ENCODE peak calls at places on chromosomes 2 and 18, in nine cellular contexts. One of them, this sample, is unnamed.
A peak's percentile ranks its signal among the peaks of the same experiment; 100 is the strongest.

GRCh38 chr2:56132138-56132537 is 51.7 kb upstream of the CCDC85A start:
- DNase-seq in RWPE1: peak; percentile 42
- DNase-seq in substantia nigra: no peak
- DNase-seq in dermis blood vessel endothelial cell: peak; percentile 78
- DNase-seq in T-helper 1 cell: peak; percentile 3
- DNase-seq in M059J: peak; percentile 58
- DNase-seq in NCI-H510A treated with DMSO at 0.1 percent for 48 hours: peak; percentile 39
- DNase-seq in activated naive CD4-positive, alpha-beta T cell treated with anti-CD3 and anti-CD28 coated beads, Interleukin-2, amount 10 ng/mL, durations not matched to agents 7 days and 5 days: no peak
- DNase-seq in activated CD4-positive, CD25-positive, alpha-beta regulatory T cell: no peak
- DNase-seq in this sample: peak; percentile 17

GRCh38 chr18:61896767-61897166 is 4.0 kb upstream of the RNF152 start:
- DNase-seq in RWPE1: peak; percentile 93
- DNase-seq in substantia nigra: no peak
- DNase-seq in dermis blood vessel endothelial cell: peak; percentile 81
- DNase-seq in T-helper 1 cell: no peak
- DNase-seq in M059J: peak; percentile 89
- DNase-seq in NCI-H510A treated with DMSO at 0.1 percent for 48 hours: no peak
- DNase-seq in activated naive CD4-positive, alpha-beta T cell treated with anti-CD3 and anti-CD28 coated beads, Interleukin-2, amount 10 ng/mL, durations not matched to agents 7 days and 5 days: no peak
- DNase-seq in activated CD4-positive, CD25-positive, alpha-beta regulatory T cell: no peak
- DNase-seq in this sample: peak; percentile 98

GRCh38 chr2:98909381-98910211 is 26.4 kb downstream of the CRACDL start:
- DNase-seq in RWPE1: peak; percentile 43
- DNase-seq in substantia nigra: no peak
- DNase-seq in dermis blood vessel endothelial cell: peak; percentile 96
- DNase-seq in T-helper 1 cell: no peak
- DNase-seq in M059J: peak; percentile 56
- DNase-seq in NCI-H510A treated with DMSO at 0.1 percent for 48 hours: peak; percentile 92
- DNase-seq in activated naive CD4-positive, alpha-beta T cell treated with anti-CD3 and anti-CD28 coated beads, Interleukin-2, amount 10 ng/mL, durations not matched to agents 7 days and 5 days: no peak
- DNase-seq in activated CD4-positive, CD25-positive, alpha-beta regulatory T cell: no peak
- DNase-seq in this sample: peak; percentile 54

GRCh38 chr18:1995041-1995612 is 576.2 kb downstream of the METTL4 start:
- DNase-seq in RWPE1: no peak
- DNase-seq in substantia nigra: no peak
- DNase-seq in dermis blood vessel endothelial cell: no peak
- DNase-seq in T-helper 1 cell: no peak
- DNase-seq in M059J: no peak
- DNase-seq in NCI-H510A treated with DMSO at 0.1 percent for 48 hours: no peak
- DNase-seq in activated naive CD4-positive, alpha-beta T cell treated with anti-CD3 and anti-CD28 coated beads, Interleukin-2, amount 10 ng/mL, durations not matched to agents 7 days and 5 days: no peak
- DNase-seq in activated CD4-positive, CD25-positive, alpha-beta regulatory T cell: no peak
- DNase-seq in this sample: no peak

GRCh38 chr2:42974697-42975357 is 182.4 kb upstream of the HAAO start:
- DNase-seq in RWPE1: peak; percentile 55
- DNase-seq in substantia nigra: peak; percentile 25
- DNase-seq in dermis blood vessel endothelial cell: peak; percentile 83
- DNase-seq in T-helper 1 cell: peak; percentile 9
- DNase-seq in M059J: peak; percentile 46
- DNase-seq in NCI-H510A treated with DMSO at 0.1 percent for 48 hours: no peak
- DNase-seq in activated naive CD4-positive, alpha-beta T cell treated with anti-CD3 and anti-CD28 coated beads, Interleukin-2, amount 10 ng/mL, durations not matched to agents 7 days and 5 days: peak; percentile 70
- DNase-seq in activated CD4-positive, CD25-positive, alpha-beta regulatory T cell: peak; percentile 23
- DNase-seq in this sample: no peak

GRCh38 chr18:79123948-79124347 is 54.8 kb downstream of the ATP9B start:
- DNase-seq in RWPE1: no peak
- DNase-seq in substantia nigra: no peak
- DNase-seq in dermis blood vessel endothelial cell: no peak
- DNase-seq in T-helper 1 cell: no peak
- DNase-seq in M059J: peak; percentile 47
- DNase-seq in NCI-H510A treated with DMSO at 0.1 percent for 48 hours: no peak
- DNase-seq in activated naive CD4-positive, alpha-beta T cell treated with anti-CD3 and anti-CD28 coated beads, Interleukin-2, amount 10 ng/mL, durations not matched to agents 7 days and 5 days: no peak
- DNase-seq in activated CD4-positive, CD25-positive, alpha-beta regulatory T cell: no peak
- DNase-seq in this sample: peak; percentile 17

GRCh38 chr2:64934530-64934929 is 54.7 kb upstream of the SLC1A4 start:
- DNase-seq in RWPE1: no peak
- DNase-seq in substantia nigra: no peak
- DNase-seq in dermis blood vessel endothelial cell: no peak
- DNase-seq in T-helper 1 cell: no peak
- DNase-seq in M059J: no peak
- DNase-seq in NCI-H510A treated with DMSO at 0.1 percent for 48 hours: no peak
- DNase-seq in activated naive CD4-positive, alpha-beta T cell treated with anti-CD3 and anti-CD28 coated beads, Interleukin-2, amount 10 ng/mL, durations not matched to agents 7 days and 5 days: no peak
- DNase-seq in activated CD4-positive, CD25-positive, alpha-beta regulatory T cell: no peak
- DNase-seq in this sample: no peak

GRCh38 chr2:107008843-107009242 is 122.9 kb upstream of the ST6GAL2 start:
- DNase-seq in RWPE1: no peak
- DNase-seq in substantia nigra: no peak
- DNase-seq in dermis blood vessel endothelial cell: no peak
- DNase-seq in T-helper 1 cell: no peak
- DNase-seq in M059J: no peak
- DNase-seq in NCI-H510A treated with DMSO at 0.1 percent for 48 hours: no peak
- DNase-seq in activated naive CD4-positive, alpha-beta T cell treated with anti-CD3 and anti-CD28 coated beads, Interleukin-2, amount 10 ng/mL, durations not matched to agents 7 days and 5 days: no peak
- DNase-seq in activated CD4-positive, CD25-positive, alpha-beta regulatory T cell: no peak
- DNase-seq in this sample: no peak

GRCh38 chr2:134609924-134610498 is 108.8 kb downstream of the TMEM163 start:
- DNase-seq in RWPE1: no peak
- DNase-seq in substantia nigra: no peak
- DNase-seq in dermis blood vessel endothelial cell: no peak
- DNase-seq in T-helper 1 cell: no peak
- DNase-seq in M059J: no peak
- DNase-seq in NCI-H510A treated with DMSO at 0.1 percent for 48 hours: no peak
- DNase-seq in activated naive CD4-positive, alpha-beta T cell treated with anti-CD3 and anti-CD28 coated beads, Interleukin-2, amount 10 ng/mL, durations not matched to agents 7 days and 5 days: no peak
- DNase-seq in activated CD4-positive, CD25-positive, alpha-beta regulatory T cell: no peak
- DNase-seq in this sample: no peak

GRCh38 chr18:79486356-79487197 is 90.8 kb downstream of the NFATC1 start:
- DNase-seq in RWPE1: no peak
- DNase-seq in substantia nigra: no peak
- DNase-seq in dermis blood vessel endothelial cell: no peak
- DNase-seq in T-helper 1 cell: no peak
- DNase-seq in M059J: no peak
- DNase-seq in NCI-H510A treated with DMSO at 0.1 percent for 48 hours: no peak
- DNase-seq in activated naive CD4-positive, alpha-beta T cell treated with anti-CD3 and anti-CD28 coated beads, Interleukin-2, amount 10 ng/mL, durations not matched to agents 7 days and 5 days: peak; percentile 9
- DNase-seq in activated CD4-positive, CD25-positive, alpha-beta regulatory T cell: no peak
- DNase-seq in this sample: no peak

GRCh38 chr2:126704434-126705165 is 48.6 kb downstream of the GYPC start:
- DNase-seq in RWPE1: no peak
- DNase-seq in substantia nigra: no peak
- DNase-seq in dermis blood vessel endothelial cell: peak; percentile 38
- DNase-seq in T-helper 1 cell: no peak
- DNase-seq in M059J: peak; percentile 11
- DNase-seq in NCI-H510A treated with DMSO at 0.1 percent for 48 hours: no peak
- DNase-seq in activated naive CD4-positive, alpha-beta T cell treated with anti-CD3 and anti-CD28 coated beads, Interleukin-2, amount 10 ng/mL, durations not matched to agents 7 days and 5 days: no peak
- DNase-seq in activated CD4-positive, CD25-positive, alpha-beta regulatory T cell: no peak
- DNase-seq in this sample: no peak

GRCh38 chr2:132804045-132804444 is 134.0 kb upstream of the LYPD1 start:
- DNase-seq in RWPE1: no peak
- DNase-seq in substantia nigra: no peak
- DNase-seq in dermis blood vessel endothelial cell: peak; percentile 28
- DNase-seq in T-helper 1 cell: no peak
- DNase-seq in M059J: peak; percentile 69
- DNase-seq in NCI-H510A treated with DMSO at 0.1 percent for 48 hours: peak; percentile 68
- DNase-seq in activated naive CD4-positive, alpha-beta T cell treated with anti-CD3 and anti-CD28 coated beads, Interleukin-2, amount 10 ng/mL, durations not matched to agents 7 days and 5 days: no peak
- DNase-seq in activated CD4-positive, CD25-positive, alpha-beta regulatory T cell: no peak
- DNase-seq in this sample: peak; percentile 52

GRCh38 chr2:144328933-144329332 is 191.0 kb downstream of the ZEB2 start:
- DNase-seq in RWPE1: no peak
- DNase-seq in substantia nigra: no peak
- DNase-seq in dermis blood vessel endothelial cell: no peak
- DNase-seq in T-helper 1 cell: no peak
- DNase-seq in M059J: no peak
- DNase-seq in NCI-H510A treated with DMSO at 0.1 percent for 48 hours: no peak
- DNase-seq in activated naive CD4-positive, alpha-beta T cell treated with anti-CD3 and anti-CD28 coated beads, Interleukin-2, amount 10 ng/mL, durations not matched to agents 7 days and 5 days: no peak
- DNase-seq in activated CD4-positive, CD25-positive, alpha-beta regulatory T cell: no peak
- DNase-seq in this sample: no peak

GRCh38 chr2:104915107-104915793 is 61.3 kb downstream of the POU3F3 start:
- DNase-seq in RWPE1: no peak
- DNase-seq in substantia nigra: no peak
- DNase-seq in dermis blood vessel endothelial cell: no peak
- DNase-seq in T-helper 1 cell: no peak
- DNase-seq in M059J: no peak
- DNase-seq in NCI-H510A treated with DMSO at 0.1 percent for 48 hours: no peak
- DNase-seq in activated naive CD4-positive, alpha-beta T cell treated with anti-CD3 and anti-CD28 coated beads, Interleukin-2, amount 10 ng/mL, durations not matched to agents 7 days and 5 days: no peak
- DNase-seq in activated CD4-positive, CD25-positive, alpha-beta regulatory T cell: no peak
- DNase-seq in this sample: no peak

GRCh38 chr18:30432349-30432748 is 610.2 kb downstream of the DSC3 start:
- DNase-seq in RWPE1: no peak
- DNase-seq in substantia nigra: no peak
- DNase-seq in dermis blood vessel endothelial cell: no peak
- DNase-seq in T-helper 1 cell: no peak
- DNase-seq in M059J: no peak
- DNase-seq in NCI-H510A treated with DMSO at 0.1 percent for 48 hours: no peak
- DNase-seq in activated naive CD4-positive, alpha-beta T cell treated with anti-CD3 and anti-CD28 coated beads, Interleukin-2, amount 10 ng/mL, durations not matched to agents 7 days and 5 days: no peak
- DNase-seq in activated CD4-positive, CD25-positive, alpha-beta regulatory T cell: no peak
- DNase-seq in this sample: no peak

GRCh38 chr18:56709463-56709862 is 58.3 kb downstream of the WDR7 start:
- DNase-seq in RWPE1: peak; percentile 52
- DNase-seq in substantia nigra: no peak
- DNase-seq in dermis blood vessel endothelial cell: peak; percentile 76
- DNase-seq in T-helper 1 cell: peak; percentile 83
- DNase-seq in M059J: peak; percentile 88
- DNase-seq in NCI-H510A treated with DMSO at 0.1 percent for 48 hours: peak; percentile 12
- DNase-seq in activated naive CD4-positive, alpha-beta T cell treated with anti-CD3 and anti-CD28 coated beads, Interleukin-2, amount 10 ng/mL, durations not matched to agents 7 days and 5 days: peak; percentile 46
- DNase-seq in activated CD4-positive, CD25-positive, alpha-beta regulatory T cell: no peak
- DNase-seq in this sample: peak; percentile 86

GRCh38 chr2:142745691-142746090 is 131.8 kb upstream of the KYNU start:
- DNase-seq in RWPE1: no peak
- DNase-seq in substantia nigra: no peak
- DNase-seq in dermis blood vessel endothelial cell: no peak
- DNase-seq in T-helper 1 cell: no peak
- DNase-seq in M059J: peak; percentile 81
- DNase-seq in NCI-H510A treated with DMSO at 0.1 percent for 48 hours: no peak
- DNase-seq in activated naive CD4-positive, alpha-beta T cell treated with anti-CD3 and anti-CD28 coated beads, Interleukin-2, amount 10 ng/mL, durations not matched to agents 7 days and 5 days: no peak
- DNase-seq in activated CD4-positive, CD25-positive, alpha-beta regulatory T cell: no peak
- DNase-seq in this sample: peak; percentile 51

GRCh38 chr2:241617431-241618154 is 19.4 kb downstream of the THAP4 start:
- DNase-seq in RWPE1: no peak
- DNase-seq in substantia nigra: no peak
- DNase-seq in dermis blood vessel endothelial cell: peak; percentile 74
- DNase-seq in T-helper 1 cell: peak; percentile 66
- DNase-seq in M059J: no peak
- DNase-seq in NCI-H510A treated with DMSO at 0.1 percent for 48 hours: peak; percentile 56
- DNase-seq in activated naive CD4-positive, alpha-beta T cell treated with anti-CD3 and anti-CD28 coated beads, Interleukin-2, amount 10 ng/mL, durations not matched to agents 7 days and 5 days: peak; percentile 66
- DNase-seq in activated CD4-positive, CD25-positive, alpha-beta regulatory T cell: no peak
- DNase-seq in this sample: no peak

GRCh38 chr2:16069933-16070647 is 129.7 kb downstream of the MYCN start:
- DNase-seq in RWPE1: no peak
- DNase-seq in substantia nigra: peak; percentile 83
- DNase-seq in dermis blood vessel endothelial cell: no peak
- DNase-seq in T-helper 1 cell: no peak
- DNase-seq in M059J: no peak
- DNase-seq in NCI-H510A treated with DMSO at 0.1 percent for 48 hours: no peak
- DNase-seq in activated naive CD4-positive, alpha-beta T cell treated with anti-CD3 and anti-CD28 coated beads, Interleukin-2, amount 10 ng/mL, durations not matched to agents 7 days and 5 days: no peak
- DNase-seq in activated CD4-positive, CD25-positive, alpha-beta regulatory T cell: no peak
- DNase-seq in this sample: peak; percentile 11

GRCh38 chr2:120381192-120381591 is 35.3 kb downstream of the INHBB start:
- DNase-seq in RWPE1: no peak
- DNase-seq in substantia nigra: no peak
- DNase-seq in dermis blood vessel endothelial cell: no peak
- DNase-seq in T-helper 1 cell: no peak
- DNase-seq in M059J: no peak
- DNase-seq in NCI-H510A treated with DMSO at 0.1 percent for 48 hours: no peak
- DNase-seq in activated naive CD4-positive, alpha-beta T cell treated with anti-CD3 and anti-CD28 coated beads, Interleukin-2, amount 10 ng/mL, durations not matched to agents 7 days and 5 days: no peak
- DNase-seq in activated CD4-positive, CD25-positive, alpha-beta regulatory T cell: no peak
- DNase-seq in this sample: no peak

GRCh38 chr2:85796549-85797262 is 42.9 kb downstream of the ATOH8 start:
- DNase-seq in RWPE1: no peak
- DNase-seq in substantia nigra: peak; percentile 57
- DNase-seq in dermis blood vessel endothelial cell: peak; percentile 45
- DNase-seq in T-helper 1 cell: no peak
- DNase-seq in M059J: no peak
- DNase-seq in NCI-H510A treated with DMSO at 0.1 percent for 48 hours: no peak
- DNase-seq in activated naive CD4-positive, alpha-beta T cell treated with anti-CD3 and anti-CD28 coated beads, Interleukin-2, amount 10 ng/mL, durations not matched to agents 7 days and 5 days: no peak
- DNase-seq in activated CD4-positive, CD25-positive, alpha-beta regulatory T cell: no peak
- DNase-seq in this sample: no peak

GRCh38 chr2:171139860-171140259 is 20.8 kb downstream of the TLK1 start:
- DNase-seq in RWPE1: no peak
- DNase-seq in substantia nigra: no peak
- DNase-seq in dermis blood vessel endothelial cell: no peak
- DNase-seq in T-helper 1 cell: no peak
- DNase-seq in M059J: no peak
- DNase-seq in NCI-H510A treated with DMSO at 0.1 percent for 48 hours: no peak
- DNase-seq in activated naive CD4-positive, alpha-beta T cell treated with anti-CD3 and anti-CD28 coated beads, Interleukin-2, amount 10 ng/mL, durations not matched to agents 7 days and 5 days: no peak
- DNase-seq in activated CD4-positive, CD25-positive, alpha-beta regulatory T cell: no peak
- DNase-seq in this sample: no peak

GRCh38 chr18:46281185-46282176 is 177.3 kb downstream of the HAUS1 start:
- DNase-seq in RWPE1: peak; percentile 43
- DNase-seq in substantia nigra: no peak
- DNase-seq in dermis blood vessel endothelial cell: peak; percentile 83
- DNase-seq in T-helper 1 cell: peak; percentile 53
- DNase-seq in M059J: peak; percentile 79
- DNase-seq in NCI-H510A treated with DMSO at 0.1 percent for 48 hours: peak; percentile 55
- DNase-seq in activated naive CD4-positive, alpha-beta T cell treated with anti-CD3 and anti-CD28 coated beads, Interleukin-2, amount 10 ng/mL, durations not matched to agents 7 days and 5 days: peak; percentile 77
- DNase-seq in activated CD4-positive, CD25-positive, alpha-beta regulatory T cell: peak; percentile 47
- DNase-seq in this sample: peak; percentile 65

GRCh38 chr2:20484034-20484617 is 37.3 kb downstream of the RHOB start:
- DNase-seq in RWPE1: no peak
- DNase-seq in substantia nigra: no peak
- DNase-seq in dermis blood vessel endothelial cell: no peak
- DNase-seq in T-helper 1 cell: no peak
- DNase-seq in M059J: no peak
- DNase-seq in NCI-H510A treated with DMSO at 0.1 percent for 48 hours: no peak
- DNase-seq in activated naive CD4-positive, alpha-beta T cell treated with anti-CD3 and anti-CD28 coated beads, Interleukin-2, amount 10 ng/mL, durations not matched to agents 7 days and 5 days: no peak
- DNase-seq in activated CD4-positive, CD25-positive, alpha-beta regulatory T cell: no peak
- DNase-seq in this sample: no peak

GRCh38 chr2:105241443-105241842 is at the start of gene GPR45:
- DNase-seq in RWPE1: no peak
- DNase-seq in substantia nigra: no peak
- DNase-seq in dermis blood vessel endothelial cell: no peak
- DNase-seq in T-helper 1 cell: no peak
- DNase-seq in M059J: no peak
- DNase-seq in NCI-H510A treated with DMSO at 0.1 percent for 48 hours: no peak
- DNase-seq in activated naive CD4-positive, alpha-beta T cell treated with anti-CD3 and anti-CD28 coated beads, Interleukin-2, amount 10 ng/mL, durations not matched to agents 7 days and 5 days: no peak
- DNase-seq in activated CD4-positive, CD25-positive, alpha-beta regulatory T cell: no peak
- DNase-seq in this sample: no peak

GRCh38 chr2:19035238-19035637 is 323.2 kb downstream of the OSR1 start:
- DNase-seq in RWPE1: no peak
- DNase-seq in substantia nigra: no peak
- DNase-seq in dermis blood vessel endothelial cell: no peak
- DNase-seq in T-helper 1 cell: no peak
- DNase-seq in M059J: no peak
- DNase-seq in NCI-H510A treated with DMSO at 0.1 percent for 48 hours: no peak
- DNase-seq in activated naive CD4-positive, alpha-beta T cell treated with anti-CD3 and anti-CD28 coated beads, Interleukin-2, amount 10 ng/mL, durations not matched to agents 7 days and 5 days: no peak
- DNase-seq in activated CD4-positive, CD25-positive, alpha-beta regulatory T cell: no peak
- DNase-seq in this sample: no peak

GRCh38 chr2:23661276-23662050 is 265.5 kb downstream of the ATAD2B start:
- DNase-seq in RWPE1: no peak
- DNase-seq in substantia nigra: no peak
- DNase-seq in dermis blood vessel endothelial cell: no peak
- DNase-seq in T-helper 1 cell: no peak
- DNase-seq in M059J: peak; percentile 16
- DNase-seq in NCI-H510A treated with DMSO at 0.1 percent for 48 hours: no peak
- DNase-seq in activated naive CD4-positive, alpha-beta T cell treated with anti-CD3 and anti-CD28 coated beads, Interleukin-2, amount 10 ng/mL, durations not matched to agents 7 days and 5 days: no peak
- DNase-seq in activated CD4-positive, CD25-positive, alpha-beta regulatory T cell: no peak
- DNase-seq in this sample: no peak

GRCh38 chr2:136006658-136007057 is 21.2 kb upstream of the DARS1 start:
- DNase-seq in RWPE1: no peak
- DNase-seq in substantia nigra: no peak
- DNase-seq in dermis blood vessel endothelial cell: peak; percentile 10
- DNase-seq in T-helper 1 cell: no peak
- DNase-seq in M059J: no peak
- DNase-seq in NCI-H510A treated with DMSO at 0.1 percent for 48 hours: no peak
- DNase-seq in activated naive CD4-positive, alpha-beta T cell treated with anti-CD3 and anti-CD28 coated beads, Interleukin-2, amount 10 ng/mL, durations not matched to agents 7 days and 5 days: no peak
- DNase-seq in activated CD4-positive, CD25-positive, alpha-beta regulatory T cell: no peak
- DNase-seq in this sample: no peak

GRCh38 chr2:146634256-146635068 is 1210.4 kb upstream of the ACVR2A start:
- DNase-seq in RWPE1: peak; percentile 92
- DNase-seq in substantia nigra: no peak
- DNase-seq in dermis blood vessel endothelial cell: no peak
- DNase-seq in T-helper 1 cell: no peak
- DNase-seq in M059J: peak; percentile 84
- DNase-seq in NCI-H510A treated with DMSO at 0.1 percent for 48 hours: no peak
- DNase-seq in activated naive CD4-positive, alpha-beta T cell treated with anti-CD3 and anti-CD28 coated beads, Interleukin-2, amount 10 ng/mL, durations not matched to agents 7 days and 5 days: no peak
- DNase-seq in activated CD4-positive, CD25-positive, alpha-beta regulatory T cell: no peak
- DNase-seq in this sample: peak; percentile 96

GRCh38 chr2:98913916-98914712 is 21.9 kb downstream of the CRACDL start:
- DNase-seq in RWPE1: peak; percentile 22
- DNase-seq in substantia nigra: no peak
- DNase-seq in dermis blood vessel endothelial cell: no peak
- DNase-seq in T-helper 1 cell: no peak
- DNase-seq in M059J: no peak
- DNase-seq in NCI-H510A treated with DMSO at 0.1 percent for 48 hours: peak; percentile 73
- DNase-seq in activated naive CD4-positive, alpha-beta T cell treated with anti-CD3 and anti-CD28 coated beads, Interleukin-2, amount 10 ng/mL, durations not matched to agents 7 days and 5 days: no peak
- DNase-seq in activated CD4-positive, CD25-positive, alpha-beta regulatory T cell: no peak
- DNase-seq in this sample: peak; percentile 44

GRCh38 chr2:104790100-104790811 is 63.7 kb upstream of the POU3F3 start:
- DNase-seq in RWPE1: no peak
- DNase-seq in substantia nigra: no peak
- DNase-seq in dermis blood vessel endothelial cell: no peak
- DNase-seq in T-helper 1 cell: no peak
- DNase-seq in M059J: no peak
- DNase-seq in NCI-H510A treated with DMSO at 0.1 percent for 48 hours: no peak
- DNase-seq in activated naive CD4-positive, alpha-beta T cell treated with anti-CD3 and anti-CD28 coated beads, Interleukin-2, amount 10 ng/mL, durations not matched to agents 7 days and 5 days: no peak
- DNase-seq in activated CD4-positive, CD25-positive, alpha-beta regulatory T cell: no peak
- DNase-seq in this sample: no peak